ENCODE peak calls at places on chromosome 5, in five cellular contexts. J, X, U, O and Q are unnamed samples.

GRCh38 chr5:80034962-80035821 is at the start of gene THBS4:
- DNase-seq in O (no peak), J (no peak), U (peak), X (no peak), Q (peak)

GRCh38 chr5:169165052-169165451 is 135.9 kb downstream of the SLIT3 start:
- DNase-seq in O (no peak), U (no peak), J (no peak), X (no peak), Q (no peak)

GRCh38 chr5:34913072-34913471 is 2.2 kb downstream of the RAD1 start:
- DNase-seq in X (no peak), O (no peak), U (no peak), J (no peak), Q (no peak)

GRCh38 chr5:83877911-83878706 is 157.5 kb upstream of the HAPLN1 start:
- DNase-seq in U (no peak), X (no peak), J (no peak), O (no peak), Q (no peak)

GRCh38 chr5:113293068-113293571 is 141.7 kb downstream of the TSSK1B start:
- DNase-seq in U (no peak), J (no peak), X (no peak), O (no peak), Q (peak)

GRCh38 chr5:173733831-173734491 is 117.5 kb upstream of the BOD1 start:
- DNase-seq in J (no peak), X (no peak), O (no peak), U (no peak), Q (no peak)

GRCh38 chr5:159786901-159787691 is 129.2 kb upstream of the ADRA1B start:
- DNase-seq in J (no peak), O (no peak), U (no peak), X (no peak), Q (no peak)

GRCh38 chr5:44881266-44881665 is 72.5 kb downstream of the MRPS30 start:
- DNase-seq in J (no peak), X (no peak), O (no peak), U (no peak), Q (no peak)

GRCh38 chr5:174427304-174427703 is 297.1 kb upstream of the MSX2 start:
- DNase-seq in U (no peak), J (no peak), O (no peak), X (no peak), Q (no peak)

GRCh38 chr5:150527808-150528207 is 19.9 kb downstream of the NDST1 start:
- DNase-seq in J (no peak), U (no peak), O (no peak), X (no peak), Q (no peak)

GRCh38 chr5:143758750-143759149 is 53.2 kb upstream of the HMHB1 start:
- DNase-seq in U (no peak), X (no peak), O (no peak), J (no peak), Q (no peak)

DNA sequence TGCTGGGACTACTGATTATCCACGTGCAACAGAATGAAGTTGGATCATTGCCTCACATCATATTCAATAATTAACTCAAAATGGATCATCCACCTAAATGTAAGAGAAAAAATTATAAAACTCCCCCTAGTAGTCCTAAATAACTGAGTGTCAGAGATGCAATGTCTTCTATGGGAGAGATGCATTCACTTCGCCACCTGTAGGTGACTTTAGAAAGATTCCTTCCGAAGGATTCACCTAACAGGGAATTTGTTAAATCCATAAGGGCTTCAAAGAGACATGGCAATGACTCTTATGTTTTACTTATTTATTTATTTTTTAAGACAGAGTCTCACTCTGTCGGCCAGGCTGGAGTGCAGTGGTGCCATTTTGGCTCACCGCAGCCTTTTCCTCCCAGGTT is 526.0 kb downstream of the MTRR start:
- DNase-seq in O (no peak), U (no peak), J (no peak), X (no peak), Q (no peak)
- TF ChIP-seq CTCF in O (no peak), U (peak), J (peak), X (no peak), Q (no peak)

GRCh38 chr5:124906339-124907097 is 160.1 kb upstream of the ZNF608 start:
- DNase-seq in J (no peak), U (peak), O (no peak), X (no peak), Q (peak)
- TF ChIP-seq CTCF in J (no peak), U (no peak), O (no peak), X (no peak), Q (no peak)

GRCh38 chr5:154583545-154584168 is 105.6 kb upstream of the HAND1 start:
- DNase-seq in J (no peak), U (no peak), O (peak), X (no peak), Q (no peak)

GRCh38 chr5:154577449-154577848 is 99.4 kb upstream of the HAND1 start:
- DNase-seq in U (no peak), J (no peak), O (peak), X (no peak), Q (no peak)

GRCh38 chr5:154575869-154576806 is 98.1 kb upstream of the HAND1 start:
- DNase-seq in U (no peak), O (no peak), J (no peak), X (no peak), Q (peak)

DNA sequence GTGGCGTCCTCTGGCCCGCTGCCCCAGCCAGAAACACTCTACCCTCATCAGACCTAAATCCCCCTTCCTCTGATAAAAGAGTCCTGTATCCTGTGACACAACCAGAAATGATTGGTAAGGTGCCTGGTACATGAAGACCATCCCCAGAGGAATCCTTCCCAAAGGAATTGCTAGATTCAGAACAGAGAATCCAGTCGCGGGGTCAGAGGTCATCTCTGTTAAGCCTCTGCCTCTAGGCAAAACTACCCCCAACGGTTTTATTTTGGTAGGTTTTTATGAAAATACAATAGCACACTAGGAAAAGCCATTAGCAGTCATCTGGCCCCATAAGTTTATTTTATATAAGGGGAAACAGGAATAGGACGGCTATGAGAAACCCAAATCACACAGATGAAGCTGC is 102.4 kb upstream of the HAND1 start:
- DNase-seq in J (no peak), U (no peak), O (no peak), X (no peak), Q (no peak)
- TF ChIP-seq CTCF in J (no peak), U (no peak), O (no peak), X (no peak), Q (no peak)

DNA sequence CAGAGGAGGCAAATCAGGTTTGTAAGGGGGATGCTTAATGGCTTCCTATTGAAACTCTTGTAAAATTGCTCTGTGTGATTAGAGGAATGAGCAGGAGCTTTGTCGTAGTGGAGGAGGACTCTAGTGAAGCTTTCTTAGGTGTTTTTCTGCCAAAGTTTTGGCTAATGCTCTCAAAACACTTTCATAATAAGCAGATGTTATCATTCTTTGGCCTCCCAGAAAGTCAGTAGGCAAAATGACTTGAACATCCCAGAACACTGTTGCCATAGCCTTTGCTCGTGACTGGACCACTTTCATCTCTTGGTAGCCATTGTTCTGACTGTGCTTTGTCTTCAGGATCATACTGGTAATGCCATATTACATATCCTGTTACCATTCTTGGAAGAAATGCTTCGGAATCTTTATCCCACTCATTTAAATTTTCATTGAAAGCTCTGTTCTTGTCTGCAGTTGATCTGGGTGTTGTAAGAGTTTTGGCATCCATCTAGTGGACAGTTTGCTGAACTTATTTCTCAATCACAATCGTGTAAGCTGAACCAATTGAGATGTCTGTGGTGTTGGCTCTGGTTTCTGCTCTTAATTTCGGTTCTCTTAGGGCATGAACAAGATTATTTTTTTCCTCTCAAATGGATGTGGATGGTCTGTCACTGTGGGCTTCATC is 187.6 kb downstream of the COMMD10 start:
- DNase-seq in U (no peak), O (no peak), J (no peak), X (no peak), Q (no peak)
- TF ChIP-seq CTCF in U (no peak), O (peak), J (peak), X (no peak), Q (no peak)